ENCODE peak calls at places on chromosomes 16 and 17, in eight cellular contexts. I is ovary, E is testis, W is H1, N is IMR-90, Y is esophagus muscularis mucosa, S is esophagus squamous epithelium, M is heart left ventricle. O is an unnamed sample.

GRCh38 chr16:7233963-7234362 is 98.7 kb upstream of the RBFOX1 start:
- DNase-seq in E (no peak), W (no peak), Y (no peak), M (no peak), S (no peak), N (no peak), I (no peak), O (no peak)

GRCh38 chr16:66935319-66936011 is at the start of gene CES2:
- DNase-seq in S (no peak), M (peak; percentile 83), E (peak; percentile 50), I (no peak), W (no peak), Y (no peak), N (peak; percentile 29), O (no peak)

GRCh38 chr16:865026-865425 is 64.5 kb upstream of the GNG13 start:
- DNase-seq in S (no peak), E (no peak), I (no peak), W (no peak), M (no peak), N (no peak), Y (no peak), O (no peak)

GRCh38 chr17:16870253-16871245 is 101.4 kb downstream of the TNFRSF13B start:
- DNase-seq in E (no peak), I (no peak), W (no peak), M (no peak), Y (no peak), N (no peak), S (no peak), O (no peak)

GRCh38 chr16:77194295-77195231 is 3.6 kb downstream of the MON1B start:
- DNase-seq in E (no peak), M (no peak), N (no peak), Y (no peak), W (peak; percentile 20), S (no peak), I (no peak), O (no peak)

GRCh38 chr16:84758627-84759026 is 58.8 kb downstream of the USP10 start:
- DNase-seq in S (no peak), W (no peak), M (no peak), Y (no peak), N (no peak), E (no peak), I (no peak), O (no peak)

GRCh38 chr17:61625564-61625963 is 34.5 kb upstream of the NACA2 start:
- DNase-seq in Y (no peak), W (no peak), I (no peak), S (no peak), M (no peak), E (no peak), N (no peak), O (no peak)

GRCh38 chr17:9522074-9522473 is 53.5 kb downstream of the STX8 start:
- DNase-seq in I (no peak), N (peak; percentile 62), M (no peak), W (no peak), S (no peak), Y (no peak), E (peak; percentile 22), O (no peak)

GRCh38 chr16:11585460-11586374 is 1.0 kb downstream of the LITAF start:
- DNase-seq in E (peak; percentile 31), N (peak; percentile 33), M (peak; percentile 41), W (no peak), I (peak; percentile 45), Y (no peak), S (no peak), O (no peak)

GRCh38 chr17:62724398-62725146 is 83.5 kb downstream of the MARCHF10 start:
- DNase-seq in Y (no peak), W (no peak), N (peak; percentile 44), E (no peak), I (no peak), S (no peak), M (no peak), O (no peak)

GRCh38 chr17:1762906-1763829 is 1.3 kb downstream of the SERPINF1 start:
- DNase-seq in N (peak; percentile 74), E (peak; percentile 95), M (peak; percentile 64), Y (no peak), S (no peak), W (peak; percentile 64), I (peak; percentile 81), O (no peak)

GRCh38 chr17:27950995-27951394 is 57.8 kb upstream of the LYRM9 start:
- DNase-seq in E (no peak), M (no peak), S (no peak), N (no peak), I (no peak), W (no peak), Y (no peak), O (no peak)

GRCh38 chr17:81473019-81473418 is 39.6 kb downstream of the ACTG1 start:
- DNase-seq in W (no peak), S (no peak), M (no peak), N (no peak), E (peak; percentile 72), Y (no peak), I (no peak), O (no peak)

GRCh38 chr16:15051387-15051951 is 4.4 kb downstream of the NTAN1 start:
- DNase-seq in S (no peak), M (no peak), W (no peak), I (no peak), Y (no peak), N (no peak), E (no peak), O (no peak)

GRCh38 chr16:2040031-2040430 is 7.6 kb downstream of the NTHL1 start:
- DNase-seq in S (no peak), M (no peak), W (no peak), E (no peak), N (no peak), Y (no peak), I (no peak), O (no peak)

GRCh38 chr16:77946834-77947233 is 75.5 kb upstream of the CLEC3A start:
- DNase-seq in E (no peak), M (no peak), I (no peak), W (no peak), N (peak; percentile 14), Y (no peak), S (no peak), O (no peak)

GRCh38 chr17:49035470-49036269 is 38.5 kb downstream of the IGF2BP1 start:
- DNase-seq in E (peak; percentile 83), I (peak; percentile 23), S (no peak), W (peak; percentile 91), M (no peak), N (peak; percentile 17), Y (no peak), O (no peak)

GRCh38 chr17:55814377-55814776 is 63.5 kb downstream of the PCTP start:
- DNase-seq in M (peak; percentile 75), S (no peak), E (no peak), N (no peak), I (no peak), W (no peak), Y (no peak), O (no peak)

GRCh38 chr16:85389679-85390470 is 223.2 kb upstream of the GSE1 start:
- DNase-seq in S (no peak), Y (no peak), W (peak; percentile 39), M (peak; percentile 22), I (no peak), N (no peak), E (peak; percentile 14), O (no peak)

GRCh38 chr16:75193265-75193650 is 13.7 kb downstream of the CTRB2 start:
- DNase-seq in Y (no peak), S (no peak), N (no peak), E (no peak), I (no peak), M (no peak), W (no peak), O (peak; percentile 19)

GRCh38 chr17:62179525-62180161 is 114.6 kb upstream of the MED13 start:
- DNase-seq in M (no peak), W (no peak), E (no peak), Y (no peak), S (no peak), N (peak; percentile 50), I (no peak), O (no peak)

GRCh38 chr17:57579245-57579644 is 165.9 kb downstream of the CCDC182 start:
- DNase-seq in N (no peak), I (no peak), W (no peak), S (no peak), E (no peak), Y (no peak), M (no peak), O (no peak)
- TF ChIP-seq POLR2A in N (no peak), I (no peak), W (no peak), S (no peak), E (no peak), Y (no peak), M (no peak), O (no peak)

DNA sequence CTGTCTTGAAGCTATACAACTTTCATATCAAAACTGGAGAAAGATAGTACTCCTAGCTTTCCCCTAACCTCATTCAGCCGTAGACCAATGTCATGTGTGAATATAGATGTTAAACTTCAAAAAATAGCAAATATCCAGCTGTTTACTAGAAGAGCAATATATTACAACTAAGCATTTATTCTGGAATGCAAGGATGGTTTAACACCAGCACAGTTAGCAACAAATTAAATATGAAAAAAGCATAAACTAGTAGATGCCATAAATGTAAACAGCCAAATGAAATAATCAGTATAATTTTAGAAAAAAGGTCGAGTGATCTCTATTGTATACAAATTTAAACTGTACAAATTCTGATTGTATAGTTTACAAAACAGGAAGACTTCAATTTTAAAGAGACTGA is 59.7 kb downstream of the SDR42E1 start:
- DNase-seq in E (no peak), W (no peak), M (no peak), Y (no peak), N (no peak), I (no peak), S (no peak), O (no peak)
- H3K36me3 ChIP-seq in E (no peaks in the 10 kb centered on the region), W (no peaks in the 10 kb centered on the region), M (peaks cover 47% of the 10 kb centered on the region), Y (peaks cover 11% of the 10 kb centered on the region), N (no peaks in the 10 kb centered on the region), I (no peaks in the 10 kb centered on the region), S (no peaks in the 10 kb centered on the region), O (no peaks in the 10 kb centered on the region)

GRCh38 chr16:89709166-89709565 is 7.7 kb upstream of the SPATA2L start:
- DNase-seq in S (no peak), W (no peak), M (no peak), I (no peak), N (no peak), E (no peak), Y (no peak), O (no peak)

GRCh38 chr16:89710709-89711564 is 9.4 kb upstream of the SPATA2L start:
- DNase-seq in Y (no peak), E (no peak), M (no peak), S (no peak), W (no peak), N (no peak), I (no peak), O (no peak)

GRCh38 chr16:89709716-89710480 is 8.4 kb upstream of the SPATA2L start:
- DNase-seq in W (no peak), E (peak; percentile 64), N (no peak), I (no peak), M (no peak), S (no peak), Y (no peak), O (no peak)

GRCh38 chr16:89712476-89712805 is 8.3 kb downstream of the VPS9D1 start:
- DNase-seq in S (no peak), I (no peak), W (no peak), M (no peak), N (peak; percentile 28), E (no peak), Y (no peak), O (no peak)

GRCh38 chr16:89711601-89712475 is 8.9 kb downstream of the VPS9D1 start:
- DNase-seq in W (peak; percentile 91), Y (no peak), N (peak; percentile 50), M (peak; percentile 38), E (peak; percentile 69), S (no peak), I (peak; percentile 57), O (no peak)
- TF ChIP-seq POLR2A in W (no peak), Y (no peak), N (peak; percentile 46), M (no peak), E (no peak), S (no peak), I (no peak), O (no peak)

GRCh38 chr17:75285123-75285522 is 4.1 kb downstream of the SLC25A19 start:
- DNase-seq in Y (no peak), I (no peak), M (no peak), W (no peak), S (no peak), N (no peak), E (no peak), O (no peak)
- H3K36me3 ChIP-seq in Y (peaks cover 32% of the 10 kb centered on the region), I (no peaks in the 10 kb centered on the region), M (peaks cover 57% of the 10 kb centered on the region), W (peaks cover 9% of the 10 kb centered on the region), S (peaks cover 6% of the 10 kb centered on the region), N (peaks cover 3% of the 10 kb centered on the region), E (no peaks in the 10 kb centered on the region), O (peaks cover 4% of the 10 kb centered on the region)